ENCODE peak calls at places on chromosomes 1 and 21, in six cellular contexts. P, L, O, E, N and A are unnamed samples.

GRCh38 chr1:34460193-34460592 is 283.5 kb downstream of the C1orf94 start:
- DNase-seq in E (peak; percentile 16), N (no peak), P (peak; percentile 33), L (peak; percentile 78), O (peak; percentile 47), A (peak; percentile 51)

GRCh38 chr1:211515090-211516023 is 23.4 kb upstream of the RD3 start:
- DNase-seq in L (peak; percentile 75), E (peak; percentile 82), N (peak; percentile 27), P (peak; percentile 93), O (peak; percentile 93), A (peak; percentile 86)

GRCh38 chr1:29310616-29311180 is 74.4 kb downstream of the PTPRU start:
- DNase-seq in P (no peak), E (no peak), N (no peak), O (no peak), L (no peak), A (peak; percentile 21)

GRCh38 chr1:246569248-246570238 is 3.3 kb downstream of the CNST start:
- DNase-seq in O (no peak), E (no peak), P (no peak), L (no peak), N (no peak), A (no peak)

GRCh38 chr1:165877940-165878556 is 50.6 kb downstream of the UCK2 start:
- DNase-seq in L (no peak), N (no peak), E (no peak), O (no peak), P (no peak), A (no peak)

GRCh38 chr1:201704439-201704792 is 124.5 kb upstream of the IPO9 start:
- DNase-seq in N (no peak), L (no peak), P (no peak), O (no peak), E (no peak), A (no peak)

GRCh38 chr1:234610582-234611152 is 689 bp upstream of the IRF2BP2 start:
- DNase-seq in E (peak; percentile 96), N (peak; percentile 93), L (peak; percentile 90), O (peak; percentile 82), P (peak; percentile 97), A (peak; percentile 98)

GRCh38 chr1:97094257-97094972 is 372.8 kb downstream of the PTBP2 start:
- DNase-seq in N (no peak), O (no peak), P (no peak), E (no peak), L (no peak), A (no peak)

GRCh38 chr1:82152356-82153281 is 351.9 kb downstream of the ADGRL2 start:
- DNase-seq in O (no peak), N (no peak), P (no peak), E (no peak), L (no peak), A (no peak)

GRCh38 chr1:86140481-86140880 is 16.1 kb downstream of the COL24A1 start:
- DNase-seq in N (no peak), P (no peak), O (no peak), L (no peak), E (no peak), A (no peak)

DNA sequence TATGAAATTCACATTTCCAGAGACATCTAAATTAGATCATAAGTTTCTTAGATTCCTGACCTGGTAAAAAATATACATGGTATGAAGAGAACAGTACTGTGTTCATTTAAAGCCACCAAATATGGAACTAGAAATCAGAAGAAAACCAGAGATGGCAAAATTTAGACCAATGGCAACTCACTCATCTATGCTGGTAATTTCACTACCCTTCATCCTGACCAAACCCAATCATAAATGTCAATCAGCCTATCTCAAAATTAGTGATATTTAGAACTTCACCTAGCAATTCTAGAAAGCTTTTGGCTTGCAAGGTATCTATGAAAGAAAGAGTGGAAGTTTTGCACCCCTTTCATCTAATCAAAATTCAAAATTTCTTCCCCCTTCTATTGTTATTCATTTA is 107.7 kb downstream of the NIBAN1 start:
- DNase-seq in L (no peak), N (no peak), O (no peak), E (no peak), P (no peak), A (no peak)
- H3K4me1 ChIP-seq in L (no peaks in the 10 kb centered on the region), N (no peaks in the 10 kb centered on the region), O (no peaks in the 10 kb centered on the region), E (peaks cover 6% of the 10 kb centered on the region), P (peaks cover 59% of the 10 kb centered on the region), A (peaks cover 12% of the 10 kb centered on the region)

GRCh38 chr1:37246631-37247030 is 212.3 kb upstream of the GRIK3 start:
- DNase-seq in N (no peak), P (no peak), O (no peak), L (no peak), E (no peak), A (no peak)

GRCh38 chr1:37243368-37244082 is 209.2 kb upstream of the GRIK3 start:
- DNase-seq in E (no peak), L (no peak), N (no peak), P (no peak), O (no peak), A (no peak)

GRCh38 chr1:37244815-37245214 is 210.5 kb upstream of the GRIK3 start:
- DNase-seq in P (no peak), O (no peak), N (no peak), L (no peak), E (no peak), A (no peak)

GRCh38 chr1:37242501-37242900 is 208.2 kb upstream of the GRIK3 start:
- DNase-seq in N (no peak), O (no peak), E (no peak), L (no peak), P (no peak), A (no peak)

DNA sequence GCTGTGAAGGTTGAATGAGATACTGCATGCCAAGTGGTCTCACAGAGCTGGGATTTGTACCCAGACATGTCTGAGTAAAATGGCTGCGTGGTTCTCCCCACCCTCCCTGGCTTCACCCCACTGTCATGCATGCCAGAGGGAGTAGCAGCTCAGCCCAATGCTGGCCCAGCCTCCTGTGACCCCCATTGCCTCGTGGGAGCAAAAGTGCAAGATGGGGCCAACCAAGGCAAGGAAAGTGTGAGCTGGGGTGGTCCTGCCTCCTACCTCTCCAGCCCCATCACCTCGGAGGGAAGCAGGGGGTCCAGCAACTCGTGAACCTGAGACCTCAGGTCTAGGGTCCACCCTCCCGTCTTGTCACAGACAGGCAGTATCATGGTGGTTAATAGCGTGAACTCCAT is 209.8 kb upstream of the GRIK3 start:
- DNase-seq in L (no peak), P (no peak), O (no peak), N (no peak), E (no peak), A (no peak)
- H3K9me3 ChIP-seq in L (no peaks in the 10 kb centered on the region), P (no peaks in the 10 kb centered on the region), O (no peaks in the 10 kb centered on the region), N (no peaks in the 10 kb centered on the region), E (no peaks in the 10 kb centered on the region), A (no peaks in the 10 kb centered on the region)

DNA sequence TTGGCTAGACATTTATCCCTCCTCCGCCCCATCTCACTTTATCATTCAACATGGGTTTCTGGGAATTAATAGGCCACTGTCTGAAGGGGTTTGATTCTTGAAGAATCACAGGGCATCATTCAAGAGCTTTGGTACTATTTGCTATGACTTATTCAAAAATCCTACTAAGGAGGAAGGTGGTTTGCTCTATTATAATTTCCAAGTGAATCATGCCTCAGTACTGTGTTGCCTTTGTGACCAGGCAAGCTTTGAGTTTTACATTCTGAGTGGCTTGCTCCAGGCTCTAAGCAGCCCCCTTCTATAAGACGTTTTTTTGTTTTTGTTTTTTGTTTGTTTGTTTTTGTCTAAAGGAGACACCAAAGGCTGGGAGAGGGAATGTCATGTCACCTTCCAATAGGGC is 2.6 kb downstream of the C1orf21 start:
- DNase-seq in N (no peak), O (no peak), L (no peak), E (no peak), P (no peak), A (no peak)
- H3K4me1 ChIP-seq in N (peaks cover 4% of the 10 kb centered on the region), O (peaks cover 21% of the 10 kb centered on the region), L (peaks cover 11% of the 10 kb centered on the region), E (peaks cover 58% of the 10 kb centered on the region), P (peaks cover 71% of the 10 kb centered on the region), A (peaks cover 46% of the 10 kb centered on the region)

GRCh38 chr1:248597589-248597988 is at the start of gene OR2T10:
- DNase-seq in O (no peak), N (no peak), L (no peak), P (no peak), E (no peak), A (no peak)
- H3K9me3 ChIP-seq in O (no peaks in the 10 kb centered on the region), N (no peaks in the 10 kb centered on the region), L (peaks cover 74% of the 10 kb centered on the region), P (no peaks in the 10 kb centered on the region), E (no peaks in the 10 kb centered on the region), A (no peaks in the 10 kb centered on the region)

DNA sequence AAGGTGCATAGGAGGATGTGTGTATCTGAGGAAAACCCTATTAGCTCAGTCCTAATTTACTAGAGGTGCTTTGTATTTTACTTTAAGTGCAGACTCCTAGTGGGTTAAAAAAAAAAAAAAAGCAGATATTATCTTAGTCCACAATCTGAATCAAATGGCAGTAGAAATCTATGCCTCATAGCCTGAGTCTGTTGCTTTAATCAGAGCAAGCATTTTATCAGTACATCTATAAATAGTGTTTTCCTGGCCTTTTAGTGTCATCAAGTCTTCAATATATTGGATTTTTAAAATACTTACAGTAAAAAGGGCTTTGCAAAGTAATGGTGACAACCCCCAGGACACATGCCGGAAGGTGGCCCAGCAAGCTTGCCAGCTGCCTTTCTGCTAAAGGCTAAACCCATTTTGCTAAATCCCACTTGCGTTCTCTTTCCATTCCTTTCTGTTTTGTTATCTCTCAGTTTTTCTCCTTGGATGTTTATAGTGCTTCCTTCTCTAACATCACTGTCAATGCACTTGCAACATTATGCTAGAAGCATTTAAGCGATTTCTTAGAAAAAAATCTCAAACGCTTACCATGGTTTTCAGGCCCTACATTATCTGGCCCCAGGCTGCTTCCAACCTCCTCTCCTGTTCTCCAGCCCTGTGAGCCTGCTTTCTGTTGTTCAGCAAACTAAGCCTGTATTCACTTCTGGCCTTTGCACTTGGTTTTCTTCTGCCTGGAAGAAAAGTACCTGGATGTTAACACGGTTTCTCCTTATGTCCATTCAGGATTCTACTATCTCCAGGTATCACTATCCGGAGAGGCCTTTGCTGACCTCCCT is 206.3 kb downstream of the PDE4B start:
- DNase-seq in E (no peak), L (no peak), N (no peak), P (no peak), O (no peak), A (no peak)
- H3K4me1 ChIP-seq in E (no peaks in the 10 kb centered on the region), L (no peaks in the 10 kb centered on the region), N (no peaks in the 10 kb centered on the region), P (no peaks in the 10 kb centered on the region), O (no peaks in the 10 kb centered on the region), A (no peaks in the 10 kb centered on the region)

GRCh38 chr21:24179110-24179509 is 1428.2 kb downstream of the MRPL39 start:
- DNase-seq in E (no peak), N (no peak), L (no peak), P (no peak), O (no peak), A (no peak)
- H3K9me3 ChIP-seq in E (no peaks in the 10 kb centered on the region), N (no peaks in the 10 kb centered on the region), L (no peaks in the 10 kb centered on the region), P (peaks cover 23% of the 10 kb centered on the region), O (peaks cover 42% of the 10 kb centered on the region), A (peaks cover 11% of the 10 kb centered on the region)

GRCh38 chr1:204692320-204692851 is 6.8 kb upstream of the LRRN2 start:
- DNase-seq in L (peak; percentile 49), O (no peak), N (no peak), P (no peak), E (no peak), A (no peak)

GRCh38 chr1:204696606-204697005 is 11.1 kb upstream of the LRRN2 start:
- DNase-seq in O (no peak), P (no peak), L (no peak), N (no peak), E (no peak), A (no peak)

GRCh38 chr1:204695692-204696091 is 10.2 kb upstream of the LRRN2 start:
- DNase-seq in P (no peak), L (no peak), O (no peak), E (no peak), N (no peak), A (no peak)

GRCh38 chr1:204694145-204694544 is 8.6 kb upstream of the LRRN2 start:
- DNase-seq in O (no peak), P (no peak), E (no peak), L (no peak), N (no peak), A (no peak)

GRCh38 chr1:204692852-204693356 is 7.4 kb upstream of the LRRN2 start:
- DNase-seq in L (peak; percentile 81), P (no peak), N (no peak), E (no peak), O (peak; percentile 38), A (no peak)
- H3K4me1 ChIP-seq in L (peaks cover 4% of the 10 kb centered on the region), P (no peaks in the 10 kb centered on the region), N (no peaks in the 10 kb centered on the region), E (no peaks in the 10 kb centered on the region), O (peaks cover 10% of the 10 kb centered on the region), A (no peaks in the 10 kb centered on the region)